ENCODE peak calls at places on chromosomes 6 and 20, in ten cellular contexts. A, Y, M, H, I, N, Z, V, T and U are unnamed samples.

GRCh38 chr6:168212322-168212721 is 107.3 kb downstream of the DACT2 start:
- DNase-seq in A (no peak), Y (no peak), M (no peak), H (no peak), I (no peak), N (no peak), Z (no peak), V (no peak), T (no peak), U (no peak)

GRCh38 chr6:146896062-146896813 is 297.5 kb downstream of the ADGB start:
- DNase-seq in A (no peak), Y (no peak), M (no peak), H (no peak), I (no peak), N (no peak), Z (no peak), V (no peak), T (no peak), U (no peak)

GRCh38 chr6:145042559-145042958 is 692.8 kb downstream of the EPM2A start:
- DNase-seq in A (no peak), Y (no peak), M (no peak), H (no peak), I (no peak), N (peak; percentile 30), Z (no peak), V (no peak), T (no peak), U (peak; percentile 17)

GRCh38 chr20:36827541-36828279 is 48.2 kb upstream of the TLDC2 start:
- DNase-seq in A (peak; percentile 73), Y (no peak), M (no peak), H (no peak), I (no peak), N (no peak), Z (no peak), V (peak; percentile 38), T (peak; percentile 85), U (peak; percentile 94)

GRCh38 chr20:45343867-45344721 is 4.1 kb downstream of the SDC4 start:
- DNase-seq in A (no peak), Y (no peak), M (peak; percentile 89), H (peak; percentile 56), I (peak; percentile 90), N (peak; percentile 87), Z (no peak), V (peak; percentile 86), T (no peak), U (no peak)

GRCh38 chr6:18312368-18312767 is 48.0 kb upstream of the DEK start:
- DNase-seq in A (no peak), Y (no peak), M (no peak), H (no peak), I (no peak), N (no peak), Z (no peak), V (no peak), T (no peak), U (no peak)

GRCh38 chr6:134145786-134146185 is 93.4 kb upstream of the SLC2A12 start:
- DNase-seq in A (no peak), Y (no peak), M (peak; percentile 31), H (no peak), I (peak; percentile 69), N (no peak), Z (no peak), V (no peak), T (no peak), U (peak; percentile 17)

GRCh38 chr6:33812669-33813068 is 8.9 kb upstream of the MLN start:
- DNase-seq in A (no peak), Y (peak; percentile 91), M (peak; percentile 69), H (no peak), I (peak; percentile 59), N (peak; percentile 85), Z (no peak), V (peak; percentile 31), T (peak; percentile 43), U (peak; percentile 54)

GRCh38 chr6:144736763-144737162 is 451.6 kb downstream of the UTRN start:
- DNase-seq in A (no peak), Y (no peak), M (no peak), H (no peak), I (no peak), N (no peak), Z (no peak), V (no peak), T (no peak), U (no peak)

GRCh38 chr6:18692920-18693319 is 305.8 kb downstream of the RNF144B start:
- DNase-seq in A (no peak), Y (no peak), M (no peak), H (no peak), I (no peak), N (no peak), Z (no peak), V (no peak), T (no peak), U (no peak)

GRCh38 chr6:138250513-138251247 is 32.4 kb upstream of the PBOV1 start:
- DNase-seq in A (no peak), Y (no peak), M (peak; percentile 97), H (peak; percentile 76), I (peak; percentile 94), N (no peak), Z (peak; percentile 72), V (peak; percentile 85), T (no peak), U (no peak)

GRCh38 chr6:109595998-109596397 is 95.0 kb downstream of the AK9 start:
- DNase-seq in A (no peak), Y (no peak), M (peak; percentile 47), H (no peak), I (peak; percentile 37), N (peak; percentile 19), Z (peak; percentile 19), V (peak; percentile 40), T (peak; percentile 26), U (peak; percentile 37)
- TF ChIP-seq CTCF in A (no peak), Y (peak; percentile 25), M (peak; percentile 54), H (peak; percentile 10), I (peak; percentile 61), N (peak; percentile 42), Z (peak; percentile 64), V (peak; percentile 57), T (peak; percentile 29), U (peak; percentile 42)

GRCh38 chr6:16585805-16586204 is 175.5 kb downstream of the ATXN1 start:
- DNase-seq in A (no peak), Y (no peak), M (peak; percentile 10), H (no peak), I (peak; percentile 7), N (no peak), Z (no peak), V (peak; percentile 88), T (no peak), U (peak; percentile 40)
- H3K4me3 ChIP-seq in A (peak overlapping the region; percentile 21), Y (no peak overlapping the region), M (no peak overlapping the region), H (no peak overlapping the region), I (no peak overlapping the region), N (no peak overlapping the region), Z (no peak overlapping the region), V (no peak overlapping the region), T (no peak overlapping the region), U (peak overlapping the region; percentile 23)

DNA sequence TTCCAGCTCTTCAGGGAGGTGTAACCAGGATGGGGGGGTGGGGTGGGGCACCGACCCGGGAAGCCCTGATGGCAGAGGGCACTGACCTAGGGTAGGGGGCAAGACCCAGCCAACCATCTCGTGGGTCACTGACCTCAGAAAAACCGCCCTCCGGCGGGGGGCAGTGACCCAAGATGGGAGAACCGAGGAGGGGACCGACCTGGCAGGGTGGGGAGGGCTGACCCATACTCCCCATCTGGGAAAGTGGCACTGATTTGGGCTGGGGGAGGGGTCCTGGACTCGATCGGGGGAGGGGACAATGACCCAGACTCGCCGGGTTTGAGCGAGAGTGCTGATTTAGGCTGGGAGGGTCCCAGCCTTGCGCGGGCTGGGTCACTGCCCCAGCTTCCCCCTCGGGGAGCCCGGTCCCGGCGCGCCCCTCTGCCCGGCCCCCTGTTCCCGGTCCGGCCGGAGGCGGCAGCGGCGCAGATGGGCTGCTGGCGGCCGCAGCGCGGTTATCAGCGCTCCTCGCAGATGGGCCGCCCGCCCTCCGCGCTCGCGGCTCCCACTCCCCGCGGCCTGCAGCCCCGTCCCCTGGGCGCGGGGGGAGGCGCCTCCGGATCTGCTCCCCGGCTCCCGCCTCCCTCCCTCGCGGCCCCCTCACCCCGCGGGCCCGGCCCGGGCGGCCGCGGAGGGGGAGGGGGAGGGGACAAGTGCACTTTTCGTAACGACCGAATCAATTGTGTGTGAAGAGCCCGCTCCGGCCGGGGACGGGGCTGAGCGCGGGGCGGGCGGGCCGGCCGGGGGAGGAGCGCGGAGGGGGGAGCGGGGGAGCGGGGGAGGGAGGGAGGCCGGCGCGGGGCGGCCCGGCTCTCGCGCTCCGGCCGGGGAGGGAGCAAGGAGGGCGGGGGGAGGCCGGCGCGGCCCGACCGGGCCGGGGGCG is 2.2 kb downstream of the NOL4L start:
- DNase-seq in A (no peak), Y (peak; percentile 77), M (no peak), H (no peak), I (peak; percentile 43), N (peak; percentile 73), Z (no peak), V (no peak), T (no peak), U (no peak)
- TF ChIP-seq CTCF in A (no peak), Y (no peak), M (no peak), H (no peak), I (no peak), N (no peak), Z (no peak), V (no peak), T (no peak), U (no peak)

GRCh38 chr20:842547-842940 is 9.0 kb downstream of the FAM110A start:
- DNase-seq in A (no peak), Y (no peak), M (no peak), H (no peak), I (no peak), N (no peak), Z (no peak), V (no peak), T (no peak), U (no peak)

GRCh38 chr20:845226-845868 is 11.8 kb downstream of the FAM110A start:
- DNase-seq in A (no peak), Y (no peak), M (no peak), H (no peak), I (no peak), N (no peak), Z (no peak), V (no peak), T (no peak), U (no peak)

GRCh38 chr20:845967-846893 is 12.7 kb downstream of the FAM110A start:
- DNase-seq in A (no peak), Y (no peak), M (no peak), H (no peak), I (no peak), N (no peak), Z (no peak), V (no peak), T (no peak), U (no peak)

GRCh38 chr20:843908-844307 is 10.4 kb downstream of the FAM110A start:
- DNase-seq in A (no peak), Y (no peak), M (no peak), H (no peak), I (no peak), N (no peak), Z (no peak), V (no peak), T (no peak), U (no peak)

DNA sequence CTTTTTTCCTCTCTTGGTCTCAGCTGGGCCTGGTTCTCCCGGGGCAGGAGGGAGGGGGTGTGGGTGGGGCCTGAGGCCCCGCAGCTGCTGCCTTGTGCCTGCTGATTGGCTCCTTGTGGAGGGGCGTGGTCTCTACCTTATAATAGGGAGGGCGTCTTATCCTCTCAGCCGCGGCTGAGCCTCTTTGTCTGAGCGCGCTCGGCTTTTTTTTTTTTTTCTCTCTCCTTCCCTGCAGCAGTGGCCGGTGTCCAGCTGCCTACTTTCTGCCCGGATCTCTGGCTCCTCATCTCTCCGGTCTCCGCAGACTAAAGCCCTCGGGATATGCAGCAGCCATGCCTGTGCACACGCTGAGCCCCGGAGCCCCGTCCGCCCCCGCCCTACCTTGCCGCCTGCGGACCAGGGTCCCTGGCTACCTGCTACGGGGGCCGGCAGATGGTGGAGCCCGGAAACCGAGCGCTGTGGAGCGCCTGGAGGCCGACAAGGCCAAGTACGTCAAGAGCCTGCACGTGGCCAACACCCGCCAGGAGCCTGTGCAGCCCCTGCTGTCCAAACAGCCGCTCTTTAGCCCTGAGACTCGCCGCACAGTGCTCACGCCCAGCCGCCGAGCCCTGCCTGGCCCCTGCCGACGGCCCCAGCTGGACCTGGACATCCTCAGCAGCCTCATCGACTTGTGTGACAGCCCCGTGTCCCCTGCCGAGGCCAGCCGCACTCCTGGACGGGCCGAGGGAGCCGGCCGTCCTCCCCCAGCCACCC is 11.1 kb downstream of the FAM110A start:
- DNase-seq in A (peak; percentile 92), Y (peak; percentile 96), M (peak; percentile 93), H (peak; percentile 87), I (peak; percentile 95), N (peak; percentile 76), Z (peak; percentile 28), V (peak; percentile 86), T (peak; percentile 79), U (peak; percentile 88)
- H3K4me3 ChIP-seq in A (peak overlapping the region; percentile 62), Y (peak overlapping the region; percentile 20), M (peak overlapping the region; percentile 42), H (peak overlapping the region; percentile 34), I (peak overlapping the region; percentile 42), N (no peak overlapping the region), Z (peak overlapping the region; percentile 55), V (peak overlapping the region; percentile 50), T (no peak overlapping the region), U (peak overlapping the region; percentile 49)